ENCODE peak calls at places on chromosome 12, in four cellular contexts. P, S, G and K are unnamed samples.
A peak's percentile ranks its signal among the peaks of the same experiment; 100 is the strongest.

GRCh38 chr12:38890102-38890501 is 15.3 kb downstream of the CPNE8 start:
- DNase-seq in P (no peak), S (no peak), G (no peak), K (no peak)

GRCh38 chr12:6112004-6112403 is 12.5 kb downstream of the VWF start:
- DNase-seq in P (no peak), S (no peak), G (no peak), K (no peak)

GRCh38 chr12:64160718-64161060 is 61.4 kb downstream of the KICS2 start:
- DNase-seq in P (no peak), S (no peak), G (no peak), K (no peak)

GRCh38 chr12:115147916-115148315 is 463.9 kb upstream of the TBX3 start:
- DNase-seq in P (no peak), S (no peak), G (no peak), K (peak; percentile 19)

GRCh38 chr12:23376238-23376637 is 573.2 kb downstream of the SOX5 start:
- DNase-seq in P (no peak), S (no peak), G (no peak), K (no peak)

GRCh38 chr12:124321040-124321481 is 26.2 kb downstream of the RFLNA start:
- DNase-seq in P (peak; percentile 61), S (peak; percentile 88), G (peak; percentile 71), K (no peak)

GRCh38 chr12:122893208-122894151 is 2.4 kb downstream of the VPS37B start:
- DNase-seq in P (no peak), S (no peak), G (no peak), K (no peak)

GRCh38 chr12:67288561-67288960 is 19.4 kb downstream of the CAND1 start:
- DNase-seq in P (no peak), S (no peak), G (no peak), K (no peak)

GRCh38 chr12:6133642-6134041 is 9.2 kb upstream of the VWF start:
- DNase-seq in P (no peak), S (no peak), G (no peak), K (no peak)

GRCh38 chr12:69732088-69732487 is 6.6 kb upstream of the RAB3IP start:
- DNase-seq in P (no peak), S (no peak), G (no peak), K (no peak)

GRCh38 chr12:116495260-116495659 is 63.9 kb upstream of the MAP1LC3B2 start:
- DNase-seq in P (peak; percentile 34), S (no peak), G (peak; percentile 41), K (no peak)

GRCh38 chr12:3298603-3299002 is 192.4 kb upstream of the PRMT8 start:
- DNase-seq in P (no peak), S (no peak), G (no peak), K (no peak)

GRCh38 chr12:4272976-4273650 is 449 bp upstream of the CCND2 start:
- DNase-seq in P (no peak), S (no peak), G (no peak), K (no peak)

GRCh38 chr12:69641546-69641945 is 30.8 kb upstream of the LRRC10 start:
- DNase-seq in P (no peak), S (no peak), G (no peak), K (no peak)

GRCh38 chr12:68591716-68592437 is 18.8 kb upstream of the RAP1B start:
- DNase-seq in P (no peak), S (no peak), G (no peak), K (no peak)

GRCh38 chr12:127964717-127965116 is 302.3 kb upstream of the TMEM132C start:
- DNase-seq in P (no peak), S (no peak), G (no peak), K (no peak)

GRCh38 chr12:26287666-26288408 is 92.5 kb downstream of the SSPN start:
- DNase-seq in P (no peak), S (peak; percentile 59), G (no peak), K (no peak)

GRCh38 chr12:101582937-101583336 is 11.8 kb upstream of the MYBPC1 start:
- DNase-seq in P (no peak), S (no peak), G (no peak), K (no peak)

GRCh38 chr12:118884226-118884625 is 97.1 kb upstream of the SRRM4 start:
- DNase-seq in P (no peak), S (no peak), G (no peak), K (no peak)

GRCh38 chr12:45458854-45459807 is 243.2 kb downstream of the ANO6 start:
- DNase-seq in P (no peak), S (no peak), G (no peak), K (no peak)

GRCh38 chr12:99529966-99530365 is 117.6 kb upstream of the GARIN6 start:
- DNase-seq in P (no peak), S (no peak), G (no peak), K (no peak)

GRCh38 chr12:27521066-27521465 is 2.9 kb upstream of the PPFIBP1 start:
- DNase-seq in P (peak; percentile 29), S (no peak), G (no peak), K (no peak)

GRCh38 chr12:59151243-59151642 is 230.9 kb upstream of the LRIG3 start:
- DNase-seq in P (no peak), S (no peak), G (no peak), K (no peak)

GRCh38 chr12:110582286-110583136 is 607 bp downstream of the PPTC7 start:
- DNase-seq in P (peak; percentile 56), S (peak; percentile 90), G (no peak), K (no peak)

GRCh38 chr12:75452675-75453330 is 27.8 kb upstream of the GLIPR1 start:
- DNase-seq in P (no peak), S (no peak), G (peak; percentile 8), K (no peak)

GRCh38 chr12:98438826-98439225 is 76.6 kb upstream of the TMPO start:
- DNase-seq in P (no peak), S (no peak), G (no peak), K (peak; percentile 68)

GRCh38 chr12:750356-751191 is 1.8 kb upstream of the WNK1 start:
- DNase-seq in P (no peak), S (no peak), G (no peak), K (no peak)

GRCh38 chr12:131454418-131455217 is 256.3 kb upstream of the SFSWAP start:
- DNase-seq in P (no peak), S (no peak), G (peak; percentile 87), K (no peak)

GRCh38 chr12:118645219-118645618 is 268.9 kb downstream of the SUDS3 start:
- DNase-seq in P (no peak), S (no peak), G (no peak), K (no peak)

GRCh38 chr12:30989754-30990153 is 63.2 kb downstream of the TSPAN11 start:
- DNase-seq in P (no peak), S (peak; percentile 63), G (peak; percentile 57), K (no peak)

GRCh38 chr12:56715798-56716197 is 9.3 kb downstream of the NACA start:
- DNase-seq in P (no peak), S (no peak), G (no peak), K (no peak)

GRCh38 chr12:55885113-55885512 is 42.4 kb upstream of the MMP19 start:
- DNase-seq in P (no peak), S (no peak), G (no peak), K (no peak)

GRCh38 chr12:34597548-34598351 is 575.5 kb downstream of the ALG10 start:
- DNase-seq in P (peak; percentile 21), S (peak; percentile 9), G (no peak), K (peak; percentile 72)

GRCh38 chr12:20445693-20446092 is 77.4 kb downstream of the PDE3A start:
- DNase-seq in P (no peak), S (no peak), G (no peak), K (no peak)

GRCh38 chr12:104219908-104220404 is 4.4 kb downstream of the TXNRD1 start:
- DNase-seq in P (peak; percentile 44), S (no peak), G (peak; percentile 93), K (peak; percentile 74)

GRCh38 chr12:105935981-105936380 is 202.8 kb downstream of the NUAK1 start:
- DNase-seq in P (no peak), S (no peak), G (no peak), K (no peak)

GRCh38 chr12:65189028-65189718 is 19.8 kb downstream of the LEMD3 start:
- DNase-seq in P (no peak), S (no peak), G (no peak), K (no peak)

GRCh38 chr12:20220339-20220738 is 148.0 kb upstream of the PDE3A start:
- DNase-seq in P (no peak), S (no peak), G (no peak), K (no peak)

GRCh38 chr12:113173081-113173698 is 12.1 kb downstream of the DDX54 start:
- DNase-seq in P (no peak), S (no peak), G (no peak), K (no peak)

GRCh38 chr12:18462437-18462836 is 201.1 kb downstream of the PIK3C2G start:
- DNase-seq in P (no peak), S (no peak), G (no peak), K (no peak)

GRCh38 chr12:111768159-111768895 is 1.6 kb downstream of the ALDH2 start:
- DNase-seq in P (no peak), S (no peak), G (no peak), K (no peak)
- H3K4me1 ChIP-seq in P (peaks cover 2% of the 10 kb centered on the region), S (peaks cover 6% of the 10 kb centered on the region), G (peaks cover 34% of the 10 kb centered on the region), K (peaks cover 40% of the 10 kb centered on the region)

DNA sequence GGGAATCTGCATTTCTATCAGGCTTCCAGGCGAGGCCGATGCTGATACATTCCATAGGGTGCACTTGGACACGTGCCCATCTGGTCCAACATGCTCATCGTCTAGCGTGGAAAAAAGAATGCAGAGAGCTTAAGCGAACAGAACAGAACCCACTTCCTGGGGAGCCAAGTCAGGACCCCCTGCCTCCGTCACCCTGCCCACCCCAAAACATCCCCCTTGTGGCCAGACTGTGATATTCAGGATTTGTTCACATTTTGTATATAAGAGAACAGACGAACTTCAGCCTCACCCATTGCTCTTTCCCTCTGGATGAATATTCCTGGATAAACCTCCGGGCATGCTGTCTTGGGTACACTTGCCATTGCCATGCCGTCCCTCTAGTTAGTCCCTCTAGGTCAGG is 4.3 kb upstream of the PIWIL1 start:
- DNase-seq in P (no peak), S (no peak), G (no peak), K (no peak)
- TF ChIP-seq CTCF in P (no peak), S (no peak), G (no peak), K (no peak)

GRCh38 chr12:95200128-95200973 is 16.9 kb downstream of the FGD6 start:
- DNase-seq in P (no peak), S (no peak), G (no peak), K (peak; percentile 66)
- H3K4me1 ChIP-seq in P (peaks cover 29% of the 10 kb centered on the region), S (peaks cover 18% of the 10 kb centered on the region), G (peaks cover 67% of the 10 kb centered on the region), K (peaks cover 51% of the 10 kb centered on the region)

DNA sequence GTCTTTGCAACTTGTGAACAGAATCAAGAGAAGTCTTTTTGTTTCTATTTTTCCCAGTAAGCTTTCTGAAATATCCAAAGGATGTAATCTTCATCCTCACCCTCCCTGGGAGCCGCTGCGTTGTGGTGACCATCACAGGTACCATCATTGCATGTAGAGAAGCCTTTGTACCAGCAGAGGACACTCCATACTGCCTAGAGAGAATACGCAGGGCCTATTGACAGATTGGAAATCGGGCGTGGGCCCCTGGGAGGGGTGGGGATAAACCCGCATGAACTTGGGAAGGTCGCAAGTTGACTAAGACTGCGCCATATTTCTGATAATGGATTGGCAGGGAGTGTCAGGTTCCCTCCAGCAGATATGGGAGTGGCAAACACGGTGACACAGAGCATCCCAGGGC is 12.7 kb downstream of the KRT1 start:
- DNase-seq in P (no peak), S (no peak), G (peak; percentile 21), K (no peak)
- TF ChIP-seq CTCF in P (no peak), S (no peak), G (peak; percentile 19), K (no peak)

DNA sequence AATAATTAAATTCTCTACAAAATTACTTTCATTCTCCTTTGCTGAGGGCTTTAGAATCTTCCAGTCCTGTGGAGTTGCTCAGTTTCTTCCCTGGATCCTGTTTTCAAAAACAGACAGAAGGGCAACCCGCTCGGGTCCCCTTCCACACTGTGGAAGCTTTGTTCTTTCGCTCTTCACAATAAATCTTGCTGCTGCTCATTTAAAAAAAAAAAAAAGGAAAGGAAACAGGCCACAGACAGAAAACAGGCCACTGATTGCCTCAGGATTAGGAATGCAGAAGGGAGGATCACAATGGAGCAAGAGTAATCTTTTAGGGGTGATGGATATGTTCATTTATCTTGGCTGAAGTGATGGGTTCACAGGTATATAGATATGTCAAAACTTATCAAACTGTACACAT is 29.5 kb upstream of the HIGD1C start:
- DNase-seq in P (no peak), S (no peak), G (no peak), K (no peak)
- H3K4me1 ChIP-seq in P (peaks cover 7% of the 10 kb centered on the region), S (peaks cover 12% of the 10 kb centered on the region), G (peaks cover 8% of the 10 kb centered on the region), K (peaks cover 34% of the 10 kb centered on the region)